ENCODE peak calls at places on chromosome 3, in nine cellular contexts. H, Z, J, L, V, Q, A, S and B are unnamed samples.

GRCh38 chr3:126367316-126367805 is 10.2 kb upstream of the KLF15 start:
- DNase-seq in H (no peak), J (no peak), L (no peak), V (peak; percentile 46), S (no peak), A (no peak), Q (no peak), Z (no peak), B (no peak)

GRCh38 chr3:177538743-177539730 is 341.8 kb upstream of the TBL1XR1 start:
- DNase-seq in J (no peak), L (no peak), S (no peak), Q (no peak), H (peak; percentile 95), V (no peak), Z (peak; percentile 25), A (peak; percentile 20), B (no peak)

GRCh38 chr3:58065700-58066167 is 57.5 kb downstream of the FLNB start:
- DNase-seq in H (no peak), Z (no peak), J (no peak), A (no peak), V (peak; percentile 49), Q (no peak), L (no peak), S (no peak), B (no peak)

GRCh38 chr3:74465652-74466415 is 148.6 kb downstream of the CNTN3 start:
- DNase-seq in L (no peak), Q (no peak), H (no peak), Z (no peak), V (no peak), J (peak; percentile 69), A (no peak), S (no peak), B (no peak)

GRCh38 chr3:184230081-184230602 is 757 bp downstream of the VWA5B2 start:
- DNase-seq in S (peak; percentile 76), Q (peak; percentile 44), V (peak; percentile 60), A (no peak), J (peak; percentile 20), Z (no peak), L (peak; percentile 44), H (no peak), B (no peak)

GRCh38 chr3:101340591-101340990 is 20.2 kb upstream of the IMPG2 start:
- DNase-seq in Q (no peak), L (no peak), J (peak; percentile 35), V (no peak), A (peak; percentile 68), Z (no peak), S (no peak), H (no peak), B (no peak)

GRCh38 chr3:188574885-188575284 is 420.9 kb downstream of the LPP start:
- DNase-seq in Q (no peak), H (no peak), J (no peak), L (no peak), A (no peak), V (no peak), S (no peak), Z (no peak), B (no peak)

GRCh38 chr3:4341336-4341675 is 38.1 kb downstream of the SETMAR start:
- DNase-seq in J (no peak), V (no peak), H (no peak), Q (no peak), S (no peak), L (no peak), Z (no peak), A (no peak), B (no peak)

GRCh38 chr3:32945136-32945535 is 6.3 kb upstream of the CCR4 start:
- DNase-seq in Z (no peak), V (no peak), S (no peak), J (peak; percentile 48), H (no peak), L (peak; percentile 25), A (peak; percentile 93), Q (no peak), B (peak; percentile 26)

GRCh38 chr3:17761563-17761962 is 19.1 kb upstream of the TBC1D5 start:
- DNase-seq in A (no peak), J (no peak), Q (no peak), Z (no peak), S (no peak), L (no peak), V (no peak), H (no peak), B (no peak)

GRCh38 chr3:16461463-16462245 is 51.8 kb downstream of the RFTN1 start:
- DNase-seq in J (no peak), H (no peak), Z (no peak), Q (no peak), A (no peak), L (no peak), V (no peak), S (peak; percentile 55), B (no peak)

GRCh38 chr3:115623414-115623868 is at the start of gene GAP43:
- DNase-seq in S (peak; percentile 51), A (peak; percentile 15), Z (no peak), J (peak; percentile 83), V (peak; percentile 71), L (peak; percentile 85), H (no peak), Q (peak; percentile 66), B (no peak)

GRCh38 chr3:161630791-161631190 is 134.2 kb downstream of the OTOL1 start:
- DNase-seq in V (peak; percentile 42), A (peak; percentile 38), L (peak; percentile 70), H (no peak), Z (no peak), J (peak; percentile 14), S (no peak), Q (peak; percentile 22), B (no peak)

GRCh38 chr3:99170867-99171517 is 269.5 kb upstream of the DCBLD2 start:
- DNase-seq in H (no peak), Q (no peak), J (no peak), Z (no peak), S (no peak), V (no peak), L (no peak), A (no peak), B (no peak)

GRCh38 chr3:11662392-11662990 is 18.8 kb upstream of the VGLL4 start:
- DNase-seq in Q (no peak), S (no peak), A (peak; percentile 71), V (no peak), J (peak; percentile 57), H (no peak), L (peak; percentile 62), Z (no peak), B (peak; percentile 42)
- TF ChIP-seq EZH2phosphoT487 in Q (no peak), S (no peak), A (no peak), V (no peak), J (no peak), H (no peak), L (no peak), Z (no peak), B (no peak)

GRCh38 chr3:107235923-107236315 is 141.3 kb upstream of the CCDC54 start:
- DNase-seq in J (peak; percentile 88), Z (peak; percentile 82), L (peak; percentile 82), S (peak; percentile 75), A (peak; percentile 95), Q (peak; percentile 81), V (peak; percentile 86), H (peak; percentile 79), B (peak; percentile 68)
- H3K4me3 ChIP-seq in J (peak overlapping the region; percentile 90), Z (peak overlapping the region; percentile 37), L (no peak overlapping the region), S (peak overlapping the region; percentile 37), A (peak overlapping the region; percentile 73), Q (no peak overlapping the region), V (peak overlapping the region; percentile 6), H (peak overlapping the region; percentile 52), B (peak overlapping the region; percentile 52)

DNA sequence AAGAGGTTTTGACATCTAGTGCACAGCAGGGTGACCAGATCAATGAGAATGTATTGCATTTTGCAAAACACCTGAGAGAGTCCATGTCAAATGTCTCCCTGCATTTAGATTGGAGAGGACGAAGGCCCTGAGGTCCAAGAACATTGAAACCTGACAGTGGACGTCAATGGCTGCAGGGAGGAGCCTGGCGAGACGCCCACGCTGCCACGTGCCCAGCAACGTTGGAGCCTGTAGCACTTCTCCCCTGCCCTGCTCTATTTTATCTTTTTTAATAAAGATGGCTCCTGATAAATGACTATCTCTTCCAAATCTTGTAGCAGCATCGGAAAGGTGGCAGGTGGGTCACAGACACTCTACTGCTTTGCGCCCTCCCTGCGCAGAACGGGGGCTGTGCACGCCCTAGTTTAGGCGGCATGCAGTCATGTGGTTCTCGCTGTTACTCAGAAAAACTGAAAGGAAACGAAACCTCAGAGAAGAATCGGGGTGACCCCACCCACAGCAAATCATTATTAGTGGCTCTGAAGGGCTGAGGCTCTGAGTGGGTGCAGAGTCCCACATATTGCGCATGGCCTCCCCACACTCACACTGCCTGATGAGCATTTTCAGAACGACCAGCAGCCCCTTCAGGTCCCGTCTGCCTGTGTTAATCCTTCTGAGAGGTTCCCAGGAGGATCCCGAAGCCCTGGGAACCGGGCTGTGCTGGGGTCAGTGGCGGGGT is 62.5 kb upstream of the TAMM41 start:
- DNase-seq in H (no peak), V (no peak), Z (no peak), S (no peak), Q (no peak), L (no peak), J (no peak), A (no peak), B (no peak)
- TF ChIP-seq EZH2phosphoT487 in H (no peak), V (no peak), Z (no peak), S (no peak), Q (no peak), L (no peak), J (no peak), A (no peak), B (no peak)

GRCh38 chr3:50609743-50610085 is 1.9 kb downstream of the CISH start:
- DNase-seq in J (no peak), L (no peak), Z (no peak), V (no peak), S (no peak), H (no peak), A (no peak), Q (no peak), B (no peak)
- H3K4me3 ChIP-seq in J (no peak overlapping the region), L (no peak overlapping the region), Z (no peak overlapping the region), V (no peak overlapping the region), S (no peak overlapping the region), H (no peak overlapping the region), A (no peak overlapping the region), Q (no peak overlapping the region), B (no peak overlapping the region)

DNA sequence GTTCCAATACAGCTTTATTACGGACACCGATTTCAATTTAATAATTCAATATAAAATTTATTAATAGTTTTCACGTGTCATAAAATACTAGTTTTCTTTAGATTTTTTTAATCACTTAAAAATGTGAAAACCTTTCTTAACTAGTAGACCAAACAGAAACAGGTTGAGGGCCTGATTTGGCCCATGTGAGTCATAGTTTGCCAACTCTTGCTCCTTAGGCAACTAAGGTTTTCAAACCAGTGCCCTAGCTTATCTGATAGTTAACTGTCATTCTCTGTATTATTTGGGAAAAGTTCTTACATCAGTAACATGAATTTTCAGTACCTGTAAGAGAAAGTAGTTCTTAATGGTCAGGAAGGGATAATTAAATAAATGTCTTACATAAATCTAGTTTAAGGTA is 40.1 kb downstream of the UBE2E1 start:
- DNase-seq in L (no peak), V (no peak), J (no peak), S (no peak), A (peak; percentile 21), H (no peak), Z (no peak), Q (no peak), B (no peak)
- TF ChIP-seq EZH2phosphoT487 in L (no peak), V (no peak), J (no peak), S (no peak), A (no peak), H (no peak), Z (no peak), Q (no peak), B (no peak)

DNA sequence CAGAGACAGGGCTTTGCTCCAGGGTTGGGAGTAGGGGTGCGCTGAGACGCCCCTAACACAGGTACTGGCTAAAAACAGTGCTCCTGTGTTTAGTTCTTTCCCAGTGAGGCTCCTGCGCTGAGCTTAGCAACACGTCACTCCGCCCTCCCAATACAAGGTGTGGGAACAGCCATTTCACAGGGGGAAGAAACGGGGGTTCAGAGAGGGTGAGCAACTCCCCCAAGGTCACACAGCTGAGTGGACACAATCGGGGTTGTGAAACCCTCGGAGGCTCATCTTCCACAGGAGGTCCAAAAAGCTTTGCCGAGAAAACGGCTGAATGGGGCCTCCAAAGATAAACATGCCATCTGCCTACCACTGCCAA is 628 bp downstream of the PRRT3 start:
- DNase-seq in L (peak; percentile 19), H (no peak), V (no peak), S (peak; percentile 47), Z (no peak), Q (no peak), J (peak; percentile 19), A (no peak), B (no peak)
- H3K4me3 ChIP-seq in L (peak overlapping the region; percentile 88), H (peak overlapping the region; percentile 82), V (peak overlapping the region; percentile 91), S (peak overlapping the region; percentile 86), Z (peak overlapping the region; percentile 81), Q (peak overlapping the region; percentile 98), J (peak overlapping the region; percentile 74), A (peak overlapping the region; percentile 73), B (no peak overlapping the region)